ENCODE peak calls at places on chromosomes 7 and 10, in four cellular contexts. One of them, this sample, is unnamed.

GRCh38 chr7:78850093-78850740 is 603.2 kb downstream of the MAGI2 start:
- DNase-seq in GM23248: no peak
- DNase-seq in HCT116: no peak
- DNase-seq in OCI-LY7: no peak
- DNase-seq in this sample: no peak

GRCh38 chr7:74311305-74311744 is 22.1 kb downstream of the CLIP2 start:
- DNase-seq in GM23248: peak; percentile 30
- DNase-seq in OCI-LY7: no peak
- DNase-seq in HCT116: peak; percentile 29
- DNase-seq in this sample: no peak

GRCh38 chr7:138396251-138397070 is 63.6 kb upstream of the TRIM24 start:
- DNase-seq in GM23248: no peak
- DNase-seq in HCT116: no peak
- DNase-seq in OCI-LY7: no peak
- DNase-seq in this sample: peak; percentile 47

GRCh38 chr7:27170936-27171635 is 3.0 kb downstream of the HOXA10 start:
- DNase-seq in OCI-LY7: no peak
- DNase-seq in HCT116: no peak
- DNase-seq in GM23248: peak; percentile 71
- DNase-seq in this sample: no peak

GRCh38 chr7:121302214-121302745 is 26.5 kb upstream of the WNT16 start:
- DNase-seq in OCI-LY7: peak; percentile 46
- DNase-seq in GM23248: peak; percentile 63
- DNase-seq in HCT116: peak; percentile 97
- DNase-seq in this sample: no peak

GRCh38 chr10:58797356-58797755 is 284.7 kb downstream of the BICC1 start:
- DNase-seq in GM23248: peak; percentile 74
- DNase-seq in OCI-LY7: no peak
- DNase-seq in HCT116: no peak
- DNase-seq in this sample: no peak

GRCh38 chr7:41916450-41916927 is 213.6 kb upstream of the INHBA start:
- DNase-seq in HCT116: no peak
- DNase-seq in GM23248: peak; percentile 98
- DNase-seq in OCI-LY7: no peak
- DNase-seq in this sample: no peak

GRCh38 chr7:111077001-111077400 is 13.9 kb upstream of the LRRN3 start:
- DNase-seq in HCT116: no peak
- DNase-seq in GM23248: no peak
- DNase-seq in OCI-LY7: no peak
- DNase-seq in this sample: no peak

GRCh38 chr7:77199008-77199966 is at the start of gene FGL2:
- DNase-seq in OCI-LY7: peak; percentile 32
- DNase-seq in GM23248: peak; percentile 90
- DNase-seq in HCT116: no peak
- DNase-seq in this sample: peak; percentile 60

GRCh38 chr7:125651823-125652528 is 722.4 kb upstream of the POT1 start:
- DNase-seq in HCT116: no peak
- DNase-seq in OCI-LY7: no peak
- DNase-seq in GM23248: no peak
- DNase-seq in this sample: no peak

GRCh38 chr7:1553513-1554210 is 2.3 kb downstream of the TMEM184A start:
- DNase-seq in OCI-LY7: no peak
- DNase-seq in HCT116: no peak
- DNase-seq in GM23248: no peak
- DNase-seq in this sample: no peak

GRCh38 chr7:158955932-158956804 is 99.8 kb downstream of the DYNC2I1 start:
- DNase-seq in HCT116: no peak
- DNase-seq in OCI-LY7: no peak
- DNase-seq in GM23248: no peak
- DNase-seq in this sample: no peak

GRCh38 chr10:97762816-97763215 is 9.0 kb downstream of the SFRP5 start:
- DNase-seq in HCT116: no peak
- DNase-seq in GM23248: no peak
- DNase-seq in OCI-LY7: no peak
- DNase-seq in this sample: no peak

GRCh38 chr7:155533120-155533826 is 13.1 kb downstream of the CNPY1 start:
- DNase-seq in GM23248: peak; percentile 25
- DNase-seq in OCI-LY7: no peak
- DNase-seq in HCT116: no peak
- DNase-seq in this sample: no peak

GRCh38 chr7:156585025-156585648 is 55.4 kb upstream of the RNF32 start:
- DNase-seq in OCI-LY7: no peak
- DNase-seq in HCT116: no peak
- DNase-seq in GM23248: no peak
- DNase-seq in this sample: no peak

GRCh38 chr10:87700031-87700796 is 40.5 kb downstream of the PAPSS2 start:
- DNase-seq in OCI-LY7: no peak
- DNase-seq in GM23248: peak; percentile 86
- DNase-seq in HCT116: no peak
- DNase-seq in this sample: no peak

GRCh38 chr10:132880148-132880981 is 62.0 kb downstream of the CFAP46 start:
- DNase-seq in GM23248: no peak
- DNase-seq in OCI-LY7: no peak
- DNase-seq in HCT116: no peak
- DNase-seq in this sample: no peak

GRCh38 chr10:15725603-15726002 is 5.9 kb upstream of the ITGA8 start:
- DNase-seq in GM23248: peak; percentile 81
- DNase-seq in OCI-LY7: peak; percentile 22
- DNase-seq in HCT116: peak; percentile 27
- DNase-seq in this sample: peak; percentile 72

GRCh38 chr10:70758757-70759514 is 26.2 kb downstream of the TBATA start:
- DNase-seq in OCI-LY7: peak; percentile 78
- DNase-seq in GM23248: peak; percentile 85
- DNase-seq in HCT116: peak; percentile 60
- DNase-seq in this sample: peak; percentile 59

GRCh38 chr10:64036996-64037666 is 515.9 kb downstream of the REEP3 start:
- DNase-seq in OCI-LY7: no peak
- DNase-seq in GM23248: no peak
- DNase-seq in HCT116: no peak
- DNase-seq in this sample: no peak

GRCh38 chr7:27627146-27627545 is 35.5 kb downstream of the HIBADH start:
- DNase-seq in OCI-LY7: no peak
- DNase-seq in GM23248: no peak
- DNase-seq in HCT116: no peak
- DNase-seq in this sample: no peak

GRCh38 chr7:111842489-111842888 is 280.2 kb upstream of the IMMP2L start:
- DNase-seq in GM23248: no peak
- DNase-seq in HCT116: no peak
- DNase-seq in OCI-LY7: no peak
- DNase-seq in this sample: no peak

GRCh38 chr10:122113161-122113944 is 124.4 kb downstream of the TACC2 start:
- DNase-seq in HCT116: peak; percentile 49
- DNase-seq in OCI-LY7: no peak
- DNase-seq in GM23248: peak; percentile 92
- DNase-seq in this sample: no peak

GRCh38 chr10:130203626-130204025 is 67.4 kb downstream of the GLRX3 start:
- DNase-seq in GM23248: no peak
- DNase-seq in HCT116: no peak
- DNase-seq in OCI-LY7: no peak
- DNase-seq in this sample: no peak

GRCh38 chr7:136585954-136586670 is 282.3 kb upstream of the CHRM2 start:
- DNase-seq in OCI-LY7: no peak
- DNase-seq in HCT116: no peak
- DNase-seq in GM23248: peak; percentile 0
- DNase-seq in this sample: no peak

GRCh38 chr7:132915652-132916051 is 166.2 kb downstream of the CHCHD3 start:
- DNase-seq in GM23248: no peak
- DNase-seq in OCI-LY7: no peak
- DNase-seq in HCT116: no peak
- DNase-seq in this sample: no peak

GRCh38 chr7:140316165-140316661 is 82.1 kb downstream of the SLC37A3 start:
- DNase-seq in OCI-LY7: no peak
- DNase-seq in GM23248: peak; percentile 97
- DNase-seq in HCT116: peak; percentile 19
- DNase-seq in this sample: no peak

GRCh38 chr7:70416611-70417010 is 715.3 kb upstream of the GALNT17 start:
- DNase-seq in OCI-LY7: peak; percentile 73
- DNase-seq in HCT116: no peak
- DNase-seq in GM23248: no peak
- DNase-seq in this sample: no peak

GRCh38 chr7:113890326-113891030 is 28.3 kb downstream of the PPP1R3A start:
- DNase-seq in GM23248: peak; percentile 46
- DNase-seq in HCT116: no peak
- DNase-seq in OCI-LY7: no peak
- DNase-seq in this sample: no peak

GRCh38 chr7:105141068-105141467 is 127.1 kb downstream of the KMT2E start:
- DNase-seq in OCI-LY7: peak; percentile 23
- DNase-seq in GM23248: peak; percentile 64
- DNase-seq in HCT116: peak; percentile 8
- DNase-seq in this sample: no peak

GRCh38 chr7:102203218-102203617 is 83.5 kb upstream of the SH2B2 start:
- DNase-seq in GM23248: no peak
- DNase-seq in HCT116: no peak
- DNase-seq in OCI-LY7: no peak
- DNase-seq in this sample: no peak

GRCh38 chr10:37762287-37762686 is 95.1 kb downstream of the ZNF248 start:
- DNase-seq in GM23248: no peak
- DNase-seq in HCT116: no peak
- DNase-seq in OCI-LY7: no peak
- DNase-seq in this sample: no peak

GRCh38 chr10:580796-581195 is 108.7 kb downstream of the DIP2C start:
- DNase-seq in OCI-LY7: no peak
- DNase-seq in HCT116: no peak
- DNase-seq in GM23248: peak; percentile 97
- DNase-seq in this sample: no peak

GRCh38 chr7:109639561-109639960 is 1069.9 kb downstream of the DNAJB9 start:
- DNase-seq in GM23248: no peak
- DNase-seq in OCI-LY7: no peak
- DNase-seq in HCT116: no peak
- DNase-seq in this sample: no peak
- TF ChIP-seq EZH2phosphoT487 in GM23248: no peak
- TF ChIP-seq EZH2phosphoT487 in OCI-LY7: no peak
- TF ChIP-seq EZH2phosphoT487 in HCT116: no peak
- TF ChIP-seq EZH2phosphoT487 in this sample: no peak

DNA sequence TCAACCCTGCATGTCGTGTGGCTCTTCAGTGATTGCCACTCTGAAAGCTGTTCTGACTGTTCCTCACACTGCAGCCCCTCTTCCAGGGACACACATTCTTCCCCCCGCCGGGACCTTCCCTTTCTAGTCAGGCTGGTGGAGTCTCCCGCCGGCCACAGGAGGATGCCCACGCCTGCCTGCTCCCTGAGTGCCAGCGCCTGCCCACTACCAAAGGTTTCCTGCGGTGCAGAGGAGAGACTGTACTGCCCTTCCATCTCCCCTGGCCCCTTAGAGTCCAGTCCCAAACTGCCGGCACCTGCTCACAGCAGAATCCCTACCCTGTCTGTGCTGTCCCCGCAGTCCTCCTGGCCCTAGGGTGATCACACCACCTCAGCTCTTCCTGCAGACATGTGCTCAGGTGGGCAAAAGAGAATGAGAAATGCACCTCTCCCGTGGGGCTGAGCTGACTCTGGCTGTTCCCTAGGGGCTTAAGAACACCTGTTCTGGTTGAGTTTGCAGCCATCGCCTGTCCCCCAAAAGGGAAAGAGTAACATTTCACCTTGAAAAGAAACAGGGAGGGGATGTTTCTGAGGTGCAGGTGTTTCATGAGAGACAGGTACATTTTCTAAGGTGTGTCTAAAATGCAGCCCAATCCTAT is 1.4 kb downstream of the PODXL start:
- DNase-seq in OCI-LY7: peak; percentile 30
- DNase-seq in GM23248: no peak
- DNase-seq in HCT116: no peak
- DNase-seq in this sample: no peak
- H3K4me2 ChIP-seq in OCI-LY7: peak overlapping the region; percentile 62
- H3K4me2 ChIP-seq in GM23248: peak overlapping the region; percentile 87
- H3K4me2 ChIP-seq in HCT116: peak overlapping the region; percentile 80
- H3K4me2 ChIP-seq in this sample: peak overlapping the region; percentile 100

GRCh38 chr10:69359089-69360025 is 57.4 kb downstream of the TACR2 start:
- DNase-seq in HCT116: no peak
- DNase-seq in OCI-LY7: no peak
- DNase-seq in GM23248: no peak
- DNase-seq in this sample: no peak

GRCh38 chr10:69362471-69362954 is 54.2 kb downstream of the TACR2 start:
- DNase-seq in OCI-LY7: no peak
- DNase-seq in HCT116: no peak
- DNase-seq in GM23248: peak; percentile 93
- DNase-seq in this sample: no peak

GRCh38 chr10:69361303-69361614 is 55.5 kb downstream of the TACR2 start:
- DNase-seq in OCI-LY7: no peak
- DNase-seq in GM23248: no peak
- DNase-seq in HCT116: no peak
- DNase-seq in this sample: no peak

GRCh38 chr10:69358148-69358795 is 58.4 kb downstream of the TACR2 start:
- DNase-seq in HCT116: no peak
- DNase-seq in GM23248: no peak
- DNase-seq in OCI-LY7: no peak
- DNase-seq in this sample: no peak

GRCh38 chr10:69360485-69361302 is 56.0 kb downstream of the TACR2 start:
- DNase-seq in HCT116: no peak
- DNase-seq in OCI-LY7: no peak
- DNase-seq in GM23248: peak; percentile 97
- DNase-seq in this sample: no peak
- TF ChIP-seq EZH2phosphoT487 in HCT116: no peak
- TF ChIP-seq EZH2phosphoT487 in OCI-LY7: no peak
- TF ChIP-seq EZH2phosphoT487 in GM23248: no peak
- TF ChIP-seq EZH2phosphoT487 in this sample: no peak

GRCh38 chr10:13704969-13705368 is 118.2 kb downstream of the PRPF18 start:
- DNase-seq in GM23248: no peak
- DNase-seq in HCT116: no peak
- DNase-seq in OCI-LY7: no peak
- DNase-seq in this sample: no peak
- H3K4me2 ChIP-seq in GM23248: no peak overlapping the region
- H3K4me2 ChIP-seq in HCT116: no peak overlapping the region
- H3K4me2 ChIP-seq in OCI-LY7: no peak overlapping the region
- H3K4me2 ChIP-seq in this sample: no peak overlapping the region

GRCh38 chr10:5545778-5546710 is 21.3 kb downstream of the CALML3 start:
- DNase-seq in HCT116: no peak
- DNase-seq in OCI-LY7: no peak
- DNase-seq in GM23248: no peak
- DNase-seq in this sample: no peak
- TF ChIP-seq EZH2phosphoT487 in HCT116: no peak
- TF ChIP-seq EZH2phosphoT487 in OCI-LY7: no peak
- TF ChIP-seq EZH2phosphoT487 in GM23248: no peak
- TF ChIP-seq EZH2phosphoT487 in this sample: no peak

DNA sequence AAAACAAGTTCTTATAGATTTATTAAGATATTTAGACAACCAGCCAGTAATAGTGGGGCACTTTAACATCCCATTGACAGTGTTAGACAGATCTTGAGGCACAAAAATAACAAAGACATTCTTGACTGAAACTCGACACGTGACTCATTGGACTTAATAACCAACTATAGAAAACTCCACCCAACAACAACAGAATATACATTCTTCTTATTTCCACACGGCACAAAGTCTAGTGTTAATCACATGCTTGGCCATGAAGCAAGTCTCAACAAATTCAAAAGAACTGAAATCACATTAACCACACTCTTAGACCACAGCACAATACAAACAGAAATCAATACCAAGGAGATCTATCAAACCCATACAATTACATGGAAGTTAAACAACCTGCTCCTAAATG is 138.1 kb downstream of the ARL5B start:
- DNase-seq in HCT116: no peak
- DNase-seq in GM23248: no peak
- DNase-seq in OCI-LY7: no peak
- DNase-seq in this sample: no peak
- H3K4me2 ChIP-seq in HCT116: no peak overlapping the region
- H3K4me2 ChIP-seq in GM23248: no peak overlapping the region
- H3K4me2 ChIP-seq in OCI-LY7: no peak overlapping the region
- H3K4me2 ChIP-seq in this sample: no peak overlapping the region

This sample was measured in MM.1S.